ENCODE peak calls at places on chromosomes 4 and X, in six cellular contexts. U is H1, G is GM12891, S is GM12878, B is K562, V is HepG2. E is an unnamed sample.

GRCh38 chr4:140240237-140240636 is 86.3 kb upstream of the MAML3 start:
- DNase-seq in U (no peak), G (no peak), S (no peak), B (no peak), V (no peak), E (no peak)

GRCh38 chr4:2343476-2343875 is 75.0 kb downstream of the ZFYVE28 start:
- DNase-seq in U (no peak), G (no peak), S (no peak), B (no peak), V (no peak), E (no peak)

GRCh38 chr4:83234902-83235644 is 49.5 kb downstream of the COQ2 start:
- DNase-seq in U (no peak), G (no peak), S (no peak), B (no peak), V (no peak), E (no peak)

GRCh38 chr4:12041828-12042227 is 613.1 kb upstream of the HS3ST1 start:
- DNase-seq in U (no peak), G (no peak), S (no peak), B (peak), V (no peak), E (no peak)

GRCh38 chrX:106862972-106863688 is 40.0 kb downstream of the RIPPLY1 start:
- DNase-seq in U (peak), G (no peak), S (no peak), B (no peak), V (peak), E (no peak)

GRCh38 chr4:65868096-65868824 is 198.0 kb upstream of the EPHA5 start:
- DNase-seq in U (no peak), G (no peak), S (no peak), B (no peak), V (no peak), E (no peak)

GRCh38 chr4:34181891-34182290 is 2062.4 kb downstream of the ARAP2 start:
- DNase-seq in U (no peak), G (no peak), S (no peak), B (no peak), V (no peak), E (no peak)

GRCh38 chr4:64341711-64342110 is 67.5 kb downstream of the TECRL start:
- DNase-seq in U (no peak), G (no peak), S (no peak), B (no peak), V (no peak), E (no peak)

GRCh38 chrX:54808109-54808604 is 612 bp downstream of the MAGED2 start:
- DNase-seq in U (peak), G (peak), S (no peak), B (peak), V (peak), E (no peak)

GRCh38 chrX:54810532-54810931 is 3.0 kb downstream of the MAGED2 start:
- DNase-seq in U (no peak), G (no peak), S (no peak), B (no peak), V (no peak), E (no peak)

GRCh38 chrX:54808605-54809483 is 1.3 kb downstream of the MAGED2 start:
- DNase-seq in U (peak), G (peak), S (peak), B (peak), V (peak), E (peak)

GRCh38 chrX:54811301-54811885 is 3.8 kb downstream of the MAGED2 start:
- DNase-seq in U (no peak), G (no peak), S (no peak), B (no peak), V (no peak), E (no peak)

GRCh38 chrX:54807524-54808108 is at the start of gene MAGED2:
- DNase-seq in U (no peak), G (no peak), S (no peak), B (peak), V (no peak), E (no peak)
- TF ChIP-seq POLR2A in U (no peak), G (no peak), S (no peak), B (no peak), V (peak), E (no peak)

GRCh38 chrX:16975233-16975632 is 28.8 kb downstream of the REPS2 start:
- DNase-seq in U (no peak), G (no peak), S (no peak), B (no peak), V (no peak), E (no peak)
- TF ChIP-seq TAF1 in U (no peak), G (no peak), S (no peak), B (no peak), V (no peak), E (no peak)

GRCh38 chrX:118626346-118626745 is 101.1 kb upstream of the IL13RA1 start:
- DNase-seq in U (no peak), G (no peak), S (no peak), B (no peak), V (no peak), E (no peak)
- TF ChIP-seq POLR2A in U (no peak), G (no peak), S (no peak), B (no peak), V (no peak), E (no peak)

DNA sequence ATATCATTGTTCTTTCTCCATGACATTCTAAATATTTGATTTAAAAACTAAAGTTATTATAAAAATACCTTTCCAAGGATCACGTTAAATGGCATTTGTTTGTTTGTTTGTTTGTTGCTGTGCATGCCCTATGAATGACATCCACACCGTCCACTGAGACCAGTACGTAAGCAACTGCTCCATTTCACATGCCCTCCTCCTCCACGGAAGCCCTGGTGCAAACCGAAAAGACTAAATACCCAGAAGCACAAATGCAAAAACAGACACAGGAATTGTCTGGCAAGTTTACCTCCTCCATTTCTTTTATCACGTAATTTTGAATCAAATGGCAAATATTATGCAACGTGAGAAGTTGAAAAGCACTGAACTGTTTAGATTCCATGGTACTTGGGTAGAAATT is 23.6 kb downstream of the IRF2 start:
- DNase-seq in U (no peak), G (no peak), S (no peak), B (no peak), V (no peak), E (no peak)
- TF ChIP-seq TAF1 in U (no peak), G (no peak), S (no peak), B (no peak), V (no peak), E (no peak)

GRCh38 chrX:154540897-154541535 is 5.6 kb downstream of the G6PD start:
- DNase-seq in U (no peak), G (no peak), S (no peak), B (no peak), V (peak), E (no peak)
- TF ChIP-seq POLR2A in U (no peak), G (no peak), S (no peak), B (no peak), V (no peak), E (no peak)